ENCODE peak calls at places on chromosomes 16 and 17, in seven cellular contexts. H, E, M, C, B, X and P are unnamed samples.

GRCh38 chr16:88533945-88534641 is 36.1 kb upstream of the ZC3H18 start:
- DNase-seq in H (peak), E (peak), M (peak), C (peak), B (no peak), X (peak), P (peak)

GRCh38 chr16:87993901-87994300 is 42.7 kb downstream of the BANP start:
- DNase-seq in H (no peak), E (no peak), M (no peak), C (no peak), B (no peak), X (no peak), P (no peak)

GRCh38 chr16:89241187-89242003 is 23.9 kb downstream of the ZNF778 start:
- DNase-seq in H (peak), E (peak), M (peak), C (peak), B (peak), X (peak), P (peak)

GRCh38 chr16:24075929-24076716 is 180.0 kb upstream of the CACNG3 start:
- DNase-seq in H (no peak), E (no peak), M (no peak), C (peak), B (no peak), X (no peak), P (no peak)

GRCh38 chr16:19167710-19168172 is 299 bp upstream of the SYT17 start:
- DNase-seq in H (peak), E (peak), M (no peak), C (peak), B (no peak), X (peak), P (no peak)

GRCh38 chr16:86343111-86343642 is 167.2 kb upstream of the FOXF1 start:
- DNase-seq in H (no peak), E (peak), M (no peak), C (peak), B (no peak), X (peak), P (no peak)

GRCh38 chr17:50318551-50319310 is 27.2 kb upstream of the XYLT2 start:
- DNase-seq in H (no peak), E (no peak), M (no peak), C (no peak), B (no peak), X (no peak), P (no peak)

GRCh38 chr17:29158515-29159275 is 21.5 kb downstream of the MYO18A start:
- DNase-seq in H (peak), E (peak), M (no peak), C (no peak), B (no peak), X (no peak), P (no peak)

GRCh38 chr17:83053021-83053778 is 26.2 kb upstream of the METRNL start:
- DNase-seq in H (no peak), E (no peak), M (no peak), C (no peak), B (no peak), X (no peak), P (no peak)